ENCODE peak calls at places on chromosomes 4 and X, in six cellular contexts. O is left ventricle myocardium inferior, J is psoas muscle, B is cardiac muscle cell, L is GM23338, I is tibial artery. V is an unnamed sample.
A peak's percentile ranks its signal among the peaks of the same experiment; 100 is the strongest.

GRCh38 chrX:47248576-47248975 is 15.8 kb downstream of the USP11 start:
- DNase-seq in O (no peak), J (no peak), B (no peak), L (no peak), I (no peak), V (no peak)

GRCh38 chr4:127622923-127623754 is 9.6 kb upstream of the INTU start:
- DNase-seq in O (peak; percentile 25), J (peak; percentile 49), B (peak; percentile 54), L (peak; percentile 92), I (no peak), V (peak; percentile 29)

GRCh38 chr4:3073158-3074077 is 920 bp downstream of the HTT-AS start:
- DNase-seq in O (peak; percentile 23), J (no peak), B (peak; percentile 30), L (peak; percentile 45), I (peak; percentile 70), V (no peak)

GRCh38 chr4:14770025-14770424 is 232.3 kb upstream of the CPEB2 start:
- DNase-seq in O (no peak), J (no peak), B (no peak), L (no peak), I (no peak), V (no peak)

GRCh38 chr4:44235897-44236296 is 212.7 kb downstream of the KCTD8 start:
- DNase-seq in O (no peak), J (no peak), B (no peak), L (peak; percentile 23), I (no peak), V (no peak)

GRCh38 chr4:73751166-73751565 is 10.8 kb downstream of the CXCL8 start:
- DNase-seq in O (no peak), J (no peak), B (no peak), L (no peak), I (no peak), V (no peak)

GRCh38 chr4:71559957-71560541 is 221.2 kb downstream of the SLC4A4 start:
- DNase-seq in O (no peak), J (no peak), B (no peak), L (no peak), I (no peak), V (no peak)

GRCh38 chr4:14906805-14907204 is 95.5 kb upstream of the CPEB2 start:
- DNase-seq in O (no peak), J (no peak), B (no peak), L (no peak), I (no peak), V (no peak)

GRCh38 chr4:48139688-48140087 is 5.6 kb upstream of the TXK start:
- DNase-seq in O (no peak), J (no peak), B (no peak), L (no peak), I (no peak), V (no peak)

GRCh38 chr4:48137766-48138349 is 3.8 kb upstream of the TXK start:
- DNase-seq in O (no peak), J (no peak), B (no peak), L (no peak), I (no peak), V (no peak)

GRCh38 chr4:48138511-48138910 is 4.5 kb upstream of the TXK start:
- DNase-seq in O (no peak), J (no peak), B (no peak), L (no peak), I (no peak), V (no peak)

GRCh38 chr4:48138936-48139335 is 4.9 kb upstream of the TXK start:
- DNase-seq in O (no peak), J (no peak), B (no peak), L (no peak), I (no peak), V (no peak)

DNA sequence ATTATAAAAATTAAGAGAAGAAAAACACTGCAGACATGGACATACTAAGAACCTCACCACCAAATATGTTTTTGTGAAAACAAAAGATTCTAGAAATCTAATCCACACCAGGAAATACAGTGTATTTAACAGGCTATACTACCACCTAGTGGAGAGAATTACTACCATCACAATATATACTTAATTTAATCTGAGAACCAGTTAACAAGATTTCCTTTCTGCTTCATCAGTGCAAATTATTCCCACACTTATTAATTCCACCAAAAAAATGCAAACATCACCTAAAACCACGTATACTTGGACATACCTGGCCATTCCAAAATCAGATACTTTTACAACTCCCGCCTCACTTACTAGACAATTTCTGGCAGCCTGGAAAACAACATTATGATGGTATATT is 7.0 kb upstream of the TXK start:
- DNase-seq in O (no peak), J (no peak), B (peak; percentile 54), L (peak; percentile 77), I (no peak), V (no peak)
- TF ChIP-seq CTCF in O (peak; percentile 64), J (peak; percentile 56), B (peak; percentile 43), L (peak; percentile 63), I (peak; percentile 58), V (peak; percentile 54)

GRCh38 chr4:181017038-181017437 is 1226.2 kb upstream of the TENM3 start:
- DNase-seq in O (no peak), J (no peak), B (no peak), L (no peak), I (no peak), V (no peak)

GRCh38 chr4:181018998-181019397 is 1224.2 kb upstream of the TENM3 start:
- DNase-seq in O (no peak), J (no peak), B (no peak), L (no peak), I (no peak), V (no peak)

DNA sequence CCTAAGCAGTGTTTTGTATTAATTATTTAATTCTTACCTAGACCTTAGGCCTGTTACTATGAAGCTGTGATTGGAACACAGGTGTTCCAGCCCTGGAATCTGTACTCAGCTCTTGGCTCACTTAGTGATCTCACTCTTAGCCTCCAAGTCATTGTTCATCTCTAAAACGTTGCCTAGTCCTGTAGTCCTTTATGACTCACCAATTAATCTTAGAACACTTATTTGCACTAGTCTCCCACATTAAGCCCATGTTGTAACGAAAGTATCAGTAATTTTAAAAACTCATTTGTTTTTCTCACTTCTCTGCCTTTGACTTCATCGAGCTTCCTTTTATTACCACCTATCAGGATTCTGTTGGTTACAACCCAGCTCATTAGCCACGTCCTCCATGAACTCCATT is 1224.7 kb upstream of the TENM3 start:
- DNase-seq in O (no peak), J (no peak), B (no peak), L (no peak), I (no peak), V (no peak)
- H3K4me3 ChIP-seq in O (no peak overlapping the region), J (no peak overlapping the region), B (no peak overlapping the region), L (no peak overlapping the region), I (no peak overlapping the region), V (no peak overlapping the region)

DNA sequence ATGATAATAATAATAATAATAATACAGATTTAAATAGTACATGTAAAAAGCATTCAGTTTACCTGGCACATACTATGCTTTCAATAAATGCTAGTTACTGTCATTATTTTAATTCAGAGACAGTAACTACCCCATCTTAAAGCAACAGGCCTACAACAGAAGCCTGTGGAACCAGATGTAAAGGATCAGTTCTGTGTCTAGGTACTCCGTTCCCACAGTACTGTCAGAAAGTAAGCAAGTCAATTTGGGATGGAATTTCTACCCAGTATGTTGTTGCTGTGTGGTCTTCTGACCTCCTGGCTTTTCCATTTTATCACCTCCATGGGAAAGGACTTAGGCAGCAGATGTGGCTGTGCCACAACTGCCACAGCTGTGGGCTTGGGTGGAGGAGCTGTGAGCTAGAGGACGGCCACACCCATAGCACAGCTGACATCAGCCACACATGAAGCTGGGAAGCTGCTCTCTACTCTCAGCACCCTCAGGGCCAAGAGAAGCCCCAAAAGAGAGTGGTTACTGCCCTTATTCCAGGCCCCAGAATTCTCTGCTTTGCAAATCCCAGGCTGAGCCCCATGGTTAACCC is 102.8 kb downstream of the CBR4 start:
- DNase-seq in O (no peak), J (no peak), B (no peak), L (no peak), I (no peak), V (no peak)
- H3K36me3 ChIP-seq in O (peaks cover 81% of the 10 kb centered on the region), J (no peaks in the 10 kb centered on the region), B (peaks cover 65% of the 10 kb centered on the region), L (no peaks in the 10 kb centered on the region), I (peaks cover 74% of the 10 kb centered on the region), V (no peaks in the 10 kb centered on the region)

GRCh38 chr4:185224597-185224996 is 15.2 kb downstream of the SNX25 start:
- DNase-seq in O (no peak), J (no peak), B (no peak), L (no peak), I (no peak), V (no peak)
- TF ChIP-seq CTCF in O (no peak), J (no peak), B (no peak), L (peak; percentile 17), I (peak; percentile 16), V (no peak)

GRCh38 chr4:76197971-76198410 is 15.6 kb downstream of the SCARB2 start:
- DNase-seq in O (peak; percentile 44), J (peak; percentile 56), B (no peak), L (no peak), I (no peak), V (peak; percentile 80)

GRCh38 chr4:76197001-76197743 is 16.5 kb downstream of the SCARB2 start:
- DNase-seq in O (no peak), J (no peak), B (no peak), L (no peak), I (no peak), V (no peak)

GRCh38 chr4:76198411-76199237 is 15.0 kb downstream of the SCARB2 start:
- DNase-seq in O (peak; percentile 46), J (peak; percentile 70), B (peak; percentile 52), L (peak; percentile 34), I (peak; percentile 73), V (peak; percentile 69)

GRCh38 chr4:76200771-76201224 is 12.8 kb downstream of the SCARB2 start:
- DNase-seq in O (no peak), J (peak; percentile 85), B (no peak), L (no peak), I (no peak), V (no peak)

DNA sequence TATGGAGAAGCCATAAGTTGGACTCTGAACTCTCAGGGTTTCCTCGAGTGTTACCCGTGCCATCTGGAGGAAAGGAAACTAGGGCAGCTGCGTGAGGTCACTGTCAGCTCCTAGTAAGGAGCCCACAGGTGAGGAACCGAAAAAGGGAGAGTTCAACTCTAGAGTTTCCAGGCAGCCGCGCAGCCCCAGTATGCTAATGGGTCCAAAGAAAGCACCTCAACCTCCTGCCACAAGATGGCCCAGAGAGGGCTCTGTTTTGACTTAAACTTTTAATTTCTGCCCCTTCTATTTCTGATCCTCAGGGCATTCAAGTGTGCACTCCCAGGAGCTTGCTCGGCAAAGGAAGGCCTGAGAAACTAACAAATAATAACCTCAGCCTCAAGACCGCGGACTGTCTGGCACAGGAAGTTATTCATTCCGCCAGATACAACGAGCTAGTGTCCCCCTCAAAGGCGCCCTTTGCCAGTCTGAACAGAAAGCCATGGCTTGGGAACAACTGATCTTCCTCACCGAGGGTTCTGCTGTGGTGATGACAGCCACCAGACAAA is 13.9 kb downstream of the SCARB2 start:
- DNase-seq in O (peak; percentile 29), J (no peak), B (no peak), L (peak; percentile 72), I (no peak), V (no peak)
- H3K4me3 ChIP-seq in O (peak overlapping the region; percentile 16), J (peak overlapping the region; percentile 37), B (no peak overlapping the region), L (no peak overlapping the region), I (no peak overlapping the region), V (no peak overlapping the region)

GRCh38 chr4:142128529-142128928 is 492.1 kb downstream of the IL15 start:
- DNase-seq in O (no peak), J (no peak), B (no peak), L (peak; percentile 7), I (no peak), V (peak; percentile 62)
- H3K36me3 ChIP-seq in O (no peaks in the 10 kb centered on the region), J (no peaks in the 10 kb centered on the region), B (no peaks in the 10 kb centered on the region), L (no peaks in the 10 kb centered on the region), I (no peaks in the 10 kb centered on the region), V (no peaks in the 10 kb centered on the region)